ENCODE peak calls at places on chromosome 12, in five cellular contexts. One of them, this sample, is unnamed.

GRCh38 chr12:120668091-120668796 is 18.7 kb upstream of the MLEC start:
- DNase-seq in suprapubic skin: no peak
- DNase-seq in heart left ventricle: no peak
- DNase-seq in foreskin fibroblast: no peak
- DNase-seq in caudate nucleus: no peak
- DNase-seq in this sample: no peak

GRCh38 chr12:109150124-109150640 is 33.8 kb downstream of the ACACB start:
- DNase-seq in caudate nucleus: no peak
- DNase-seq in suprapubic skin: no peak
- DNase-seq in foreskin fibroblast: no peak
- DNase-seq in heart left ventricle: no peak
- DNase-seq in this sample: no peak

GRCh38 chr12:33476058-33476457 is 36.4 kb upstream of the SYT10 start:
- DNase-seq in caudate nucleus: no peak
- DNase-seq in suprapubic skin: no peak
- DNase-seq in foreskin fibroblast: no peak
- DNase-seq in heart left ventricle: no peak
- DNase-seq in this sample: no peak

GRCh38 chr12:119594399-119594730 is 791 bp downstream of the TMEM233 start:
- DNase-seq in suprapubic skin: no peak
- DNase-seq in foreskin fibroblast: no peak
- DNase-seq in heart left ventricle: no peak
- DNase-seq in caudate nucleus: no peak
- DNase-seq in this sample: no peak

GRCh38 chr12:123041042-123041531 is 60.6 kb downstream of the ARL6IP4 start:
- DNase-seq in foreskin fibroblast: no peak
- DNase-seq in suprapubic skin: no peak
- DNase-seq in caudate nucleus: no peak
- DNase-seq in heart left ventricle: no peak
- DNase-seq in this sample: no peak

GRCh38 chr12:108218911-108219310 is 89.8 kb downstream of the WSCD2 start:
- DNase-seq in caudate nucleus: no peak
- DNase-seq in foreskin fibroblast: no peak
- DNase-seq in suprapubic skin: no peak
- DNase-seq in heart left ventricle: no peak
- DNase-seq in this sample: no peak

GRCh38 chr12:55932546-55932919 is 1.6 kb downstream of the DGKA start:
- DNase-seq in suprapubic skin: no peak
- DNase-seq in foreskin fibroblast: peak; percentile 54
- DNase-seq in caudate nucleus: no peak
- DNase-seq in heart left ventricle: no peak
- DNase-seq in this sample: no peak

GRCh38 chr12:56189918-56190694 is 823 bp upstream of the SMARCC2 start:
- DNase-seq in suprapubic skin: peak; percentile 87
- DNase-seq in heart left ventricle: peak; percentile 80
- DNase-seq in foreskin fibroblast: peak; percentile 92
- DNase-seq in caudate nucleus: peak; percentile 61
- DNase-seq in this sample: no peak

This sample was measured in AG04449.